ENCODE peak calls at places on chromosomes 3 and 15, in five cellular contexts. J is foreskin fibroblast, X is transverse colon, C is left lung, L is cardiac muscle cell. I is an unnamed sample.

GRCh38 chr3:52140000-52140399 is 14.2 kb downstream of the POC1A start:
- DNase-seq in J (no peak), X (no peak), C (no peak), L (no peak), I (no peak)

GRCh38 chr3:156743859-156744258 is 69.5 kb downstream of the TIPARP start:
- DNase-seq in J (no peak), X (no peak), C (no peak), L (no peak), I (no peak)

GRCh38 chr15:35306361-35306981 is 221.4 kb upstream of the NANOGP8 start:
- DNase-seq in J (peak), X (peak), C (no peak), L (peak), I (peak)

GRCh38 chr15:39171944-39172368 is 408.9 kb upstream of the THBS1 start:
- DNase-seq in J (peak), X (peak), C (no peak), L (peak), I (peak)

GRCh38 chr3:120854908-120855526 is 53.0 kb upstream of the STXBP5L start:
- DNase-seq in J (no peak), X (no peak), C (no peak), L (no peak), I (no peak)

GRCh38 chr3:99355465-99355864 is 282.9 kb upstream of the COL8A1 start:
- DNase-seq in J (no peak), X (no peak), C (no peak), L (no peak), I (no peak)

GRCh38 chr3:44175070-44175469 is 66.6 kb upstream of the TOPAZ1 start:
- DNase-seq in J (no peak), X (no peak), C (no peak), L (no peak), I (no peak)

GRCh38 chr3:57065588-57065987 is 5.1 kb downstream of the SPATA12 start:
- DNase-seq in J (no peak), X (no peak), C (no peak), L (no peak), I (no peak)

GRCh38 chr15:64009241-64009640 is 37.0 kb downstream of the DAPK2 start:
- DNase-seq in J (peak), X (peak), C (no peak), L (no peak), I (no peak)

GRCh38 chr15:90823455-90823974 is 44.9 kb upstream of the FURIN start:
- DNase-seq in J (no peak), X (peak), C (no peak), L (no peak), I (no peak)

GRCh38 chr15:59170295-59170881 is 36.3 kb upstream of the LDHAL6B start:
- DNase-seq in J (peak), X (peak), C (no peak), L (no peak), I (no peak)

GRCh38 chr3:8681349-8681748 is 36.8 kb upstream of the SSUH2 start:
- DNase-seq in J (no peak), X (no peak), C (no peak), L (no peak), I (no peak)

GRCh38 chr3:188180114-188180513 is 26.2 kb downstream of the LPP start:
- DNase-seq in J (no peak), X (no peak), C (no peak), L (no peak), I (no peak)

GRCh38 chr3:128011140-128011539 is 41.1 kb upstream of the SEC61A1 start:
- DNase-seq in J (peak), X (peak), C (peak), L (peak), I (peak)

GRCh38 chr3:150286390-150287147 is 121.5 kb upstream of the TSC22D2 start:
- DNase-seq in J (peak), X (no peak), C (no peak), L (peak), I (peak)

GRCh38 chr3:124119056-124119721 is 127.3 kb upstream of the ROPN1 start:
- DNase-seq in J (peak), X (no peak), C (no peak), L (no peak), I (no peak)

GRCh38 chr15:26179906-26180305 is 316.8 kb upstream of the ATP10A start:
- DNase-seq in J (no peak), X (no peak), C (no peak), L (peak), I (no peak)

GRCh38 chr3:134651347-134652041 is 672 bp upstream of the KY start:
- DNase-seq in J (peak), X (peak), C (no peak), L (peak), I (no peak)

GRCh38 chr15:66775127-66776105 is 73.4 kb downstream of the SMAD6 start:
- DNase-seq in J (no peak), X (no peak), C (no peak), L (no peak), I (no peak)

GRCh38 chr3:171514466-171514865 is 54.3 kb upstream of the TNIK start:
- DNase-seq in J (no peak), X (no peak), C (no peak), L (no peak), I (no peak)

GRCh38 chr3:54857343-54857742 is 70.5 kb downstream of the LRTM1 start:
- DNase-seq in J (peak), X (no peak), C (no peak), L (no peak), I (no peak)

GRCh38 chr3:132554437-132554836 is 42.6 kb upstream of the ACKR4 start:
- DNase-seq in J (peak), X (no peak), C (no peak), L (no peak), I (no peak)

GRCh38 chr3:17761563-17761962 is 19.1 kb upstream of the TBC1D5 start:
- DNase-seq in J (no peak), X (no peak), C (no peak), L (no peak), I (no peak)

GRCh38 chr3:125693887-125694286 is 98.6 kb upstream of the OSBPL11 start:
- DNase-seq in J (no peak), X (no peak), C (no peak), L (no peak), I (no peak)

GRCh38 chr15:71792521-71792920 is 17.8 kb upstream of the NR2E3 start:
- DNase-seq in J (peak), X (no peak), C (no peak), L (no peak), I (no peak)

GRCh38 chr3:45841380-45841700 is 579 bp downstream of the LZTFL1 start:
- DNase-seq in J (peak), X (peak), C (peak), L (peak), I (no peak)

GRCh38 chr15:67501836-67502461 is 19.0 kb upstream of the C15orf61 start:
- DNase-seq in J (no peak), X (no peak), C (no peak), L (no peak), I (no peak)

GRCh38 chr15:38745136-38745535 is 180.5 kb upstream of the RASGRP1 start:
- DNase-seq in J (no peak), X (no peak), C (no peak), L (no peak), I (no peak)

GRCh38 chr3:134294302-134294925 is 43.8 kb upstream of the RYK start:
- DNase-seq in J (no peak), X (no peak), C (no peak), L (no peak), I (no peak)

GRCh38 chr15:51912528-51912927 is 59.0 kb downstream of the LEO1 start:
- DNase-seq in J (no peak), X (no peak), C (no peak), L (no peak), I (no peak)

GRCh38 chr15:66830358-66830757 is 128.3 kb downstream of the SMAD6 start:
- DNase-seq in J (peak), X (no peak), C (no peak), L (peak), I (no peak)

GRCh38 chr3:158672293-158673176 is at the start of gene LXN:
- DNase-seq in J (peak), X (peak), C (peak), L (peak), I (peak)

GRCh38 chr15:77525411-77525811 is 104.7 kb downstream of the HMG20A start:
- DNase-seq in J (no peak), X (no peak), C (no peak), L (no peak), I (no peak)

GRCh38 chr15:48644827-48645557 is 517 bp downstream of the FBN1 start:
- DNase-seq in J (peak), X (no peak), C (peak), L (peak), I (no peak)

GRCh38 chr3:170726976-170727661 is 141.2 kb upstream of the SLC7A14 start:
- DNase-seq in J (peak), X (no peak), C (no peak), L (no peak), I (no peak)

GRCh38 chr3:192013110-192013509 is 552.1 kb downstream of the PYDC2 start:
- DNase-seq in J (no peak), X (no peak), C (no peak), L (no peak), I (no peak)

GRCh38 chr3:105394177-105394576 is 27.5 kb downstream of the ALCAM start:
- DNase-seq in J (no peak), X (no peak), C (no peak), L (no peak), I (no peak)

GRCh38 chr15:73926191-73927002 is at the start of gene LOXL1:
- DNase-seq in J (peak), X (peak), C (peak), L (peak), I (peak)

DNA sequence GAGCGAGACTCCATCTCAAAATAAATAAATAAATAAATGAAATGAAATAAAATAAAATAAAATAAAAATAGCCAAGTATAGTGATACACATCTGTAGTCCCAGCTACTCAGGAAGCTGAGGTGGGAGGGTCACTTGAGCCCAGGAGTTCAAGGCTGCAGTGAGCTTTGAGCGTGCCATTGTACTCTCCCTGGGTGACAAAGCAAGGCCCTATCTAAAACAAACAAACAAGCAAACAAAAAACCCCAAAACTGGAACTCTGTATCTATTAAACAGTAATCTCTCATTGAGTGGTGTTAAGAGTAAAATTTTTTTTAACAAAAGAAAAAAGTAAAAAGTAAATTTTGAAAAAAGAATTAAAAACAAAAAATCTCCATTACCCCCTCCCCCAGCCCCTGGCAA is 20.8 kb downstream of the EPM2AIP1 start:
- DNase-seq in J (no peak), X (no peak), C (no peak), L (no peak), I (no peak)
- TF ChIP-seq CTCF in J (no peak), X (no peak), C (no peak), L (no peak), I (no peak)

DNA sequence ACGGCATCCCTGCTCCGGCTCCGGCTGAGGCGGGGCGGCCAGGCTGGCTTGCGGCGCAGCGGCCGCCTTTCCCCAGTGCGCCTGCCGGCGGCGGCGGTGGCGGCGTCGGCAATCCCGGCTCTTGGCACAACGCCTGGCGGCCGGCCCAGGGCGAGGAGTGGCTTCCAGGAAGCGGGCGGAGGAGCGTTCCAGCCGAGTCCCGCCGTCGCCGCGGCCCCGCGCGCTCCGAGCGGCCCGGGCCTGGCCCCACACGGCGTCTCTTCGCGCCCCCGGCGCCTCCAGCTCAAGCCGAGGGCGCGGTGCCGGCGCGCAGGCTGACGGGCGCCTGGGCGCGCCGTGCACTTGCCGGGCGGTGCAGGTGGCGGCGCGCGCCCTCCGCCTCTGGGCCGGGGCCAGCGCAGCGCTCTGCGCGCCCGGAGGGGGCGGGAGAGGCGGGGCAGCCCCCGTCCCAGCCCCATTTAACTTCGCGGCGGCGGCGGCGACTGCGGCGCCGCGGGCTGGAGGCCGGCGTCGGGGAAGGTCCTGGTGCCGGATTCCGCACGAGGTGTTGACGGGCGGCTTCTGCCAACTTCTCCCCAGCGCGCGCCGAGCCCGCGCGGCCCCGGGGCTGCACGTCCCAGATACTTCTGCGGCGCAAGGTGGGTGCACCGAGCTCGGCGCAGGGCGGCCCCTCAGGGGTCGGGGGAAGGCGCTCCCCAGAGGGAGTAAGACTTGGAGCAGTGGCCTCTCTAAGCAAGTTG is at the start of gene ADAMTSL3:
- DNase-seq in J (peak), X (peak), C (peak), L (peak), I (no peak)
- H3K4me3 ChIP-seq in J (no peak), X (peak), C (peak), L (peak), I (no peak)

DNA sequence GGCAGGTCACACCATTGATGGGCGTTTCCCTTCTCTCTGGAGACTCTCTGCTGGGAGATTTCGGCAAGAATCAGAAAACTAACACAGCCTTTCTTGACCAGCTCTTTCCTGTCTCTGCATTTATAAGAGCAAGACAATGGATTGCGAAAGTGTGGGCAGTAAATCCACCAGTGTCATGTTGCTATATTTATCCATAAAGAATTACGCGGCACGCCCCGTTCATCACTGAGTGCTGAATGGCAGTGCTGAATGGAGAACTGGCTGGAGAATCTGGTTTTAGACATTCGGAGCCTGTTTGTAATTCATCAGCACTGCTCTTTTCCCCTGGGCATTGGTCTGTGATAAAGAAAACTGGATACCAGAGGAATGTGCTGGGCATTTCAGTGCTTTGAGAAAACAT is 2.0 kb upstream of the CEMIP start:
- DNase-seq in J (peak), X (peak), C (no peak), L (no peak), I (no peak)
- TF ChIP-seq CTCF in J (no peak), X (no peak), C (no peak), L (no peak), I (no peak)

DNA sequence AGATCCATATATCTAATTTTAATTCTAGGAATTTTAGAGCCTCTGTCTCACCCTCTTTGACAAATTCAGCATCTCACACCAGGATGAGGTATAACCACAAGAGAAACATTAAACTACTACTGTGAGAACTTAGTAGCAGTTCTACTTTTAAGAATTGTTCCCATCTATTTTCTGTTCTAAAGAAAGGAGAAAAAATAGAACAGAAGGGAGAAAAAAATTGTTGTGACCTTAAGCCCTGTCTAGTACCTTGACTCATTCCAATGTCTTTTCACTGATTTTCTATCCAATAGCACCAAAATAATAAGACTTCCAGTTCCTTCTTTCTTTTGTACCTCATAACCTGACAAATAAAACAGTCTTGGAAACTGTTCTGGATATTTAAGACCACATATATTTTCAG is 37.0 kb downstream of the FRMD5 start:
- DNase-seq in J (no peak), X (no peak), C (no peak), L (no peak), I (no peak)
- H3K4me3 ChIP-seq in J (no peak), X (no peak), C (no peak), L (no peak), I (no peak)

GRCh38 chr15:62549345-62549970 is 384.4 kb upstream of the C2CD4B start:
- DNase-seq in J (peak), X (peak), C (no peak), L (peak), I (no peak)
- TF ChIP-seq CTCF in J (peak), X (peak), C (peak), L (peak), I (peak)

GRCh38 chr3:49173116-49173791 is 1.9 kb downstream of the KLHDC8B start:
- DNase-seq in J (no peak), X (peak), C (no peak), L (peak), I (no peak)
- H3K4me3 ChIP-seq in J (peak), X (no peak), C (peak), L (peak), I (no peak)

GRCh38 chr15:44537728-44538240 is 837 bp downstream of the EIF3J start:
- DNase-seq in J (no peak), X (no peak), C (no peak), L (no peak), I (peak)
- TF ChIP-seq CTCF in J (no peak), X (no peak), C (peak), L (no peak), I (peak)

GRCh38 chr3:112375117-112375516 is 42.2 kb downstream of the CD200 start:
- DNase-seq in J (peak), X (no peak), C (no peak), L (no peak), I (no peak)
- H3K4me3 ChIP-seq in J (no peak), X (no peak), C (no peak), L (no peak), I (no peak)

GRCh38 chr3:107985496-107985895 is 105.3 kb downstream of the CD47 start:
- DNase-seq in J (no peak), X (no peak), C (no peak), L (no peak), I (no peak)

GRCh38 chr3:107979538-107979937 is 111.3 kb downstream of the CD47 start:
- DNase-seq in J (no peak), X (no peak), C (no peak), L (no peak), I (no peak)

GRCh38 chr3:107981471-107982111 is 109.2 kb downstream of the CD47 start:
- DNase-seq in J (peak), X (no peak), C (peak), L (peak), I (peak)

GRCh38 chr3:107983247-107983646 is 107.6 kb downstream of the CD47 start:
- DNase-seq in J (no peak), X (no peak), C (no peak), L (no peak), I (no peak)

GRCh38 chr3:107982165-107982564 is 108.7 kb downstream of the CD47 start:
- DNase-seq in J (no peak), X (no peak), C (no peak), L (no peak), I (no peak)
- TF ChIP-seq CTCF in J (no peak), X (no peak), C (no peak), L (no peak), I (no peak)

GRCh38 chr3:69087030-69087791 is 2.5 kb downstream of the ARL6IP5 start:
- DNase-seq in J (no peak), X (no peak), C (no peak), L (peak), I (no peak)

GRCh38 chr3:69085543-69086132 is 901 bp downstream of the ARL6IP5 start:
- DNase-seq in J (peak), X (peak), C (peak), L (no peak), I (no peak)

GRCh38 chr3:69090021-69090420 is 5.3 kb downstream of the ARL6IP5 start:
- DNase-seq in J (peak), X (no peak), C (no peak), L (no peak), I (no peak)

GRCh38 chr3:69086133-69086722 is 1.5 kb downstream of the ARL6IP5 start:
- DNase-seq in J (peak), X (peak), C (peak), L (peak), I (peak)

DNA sequence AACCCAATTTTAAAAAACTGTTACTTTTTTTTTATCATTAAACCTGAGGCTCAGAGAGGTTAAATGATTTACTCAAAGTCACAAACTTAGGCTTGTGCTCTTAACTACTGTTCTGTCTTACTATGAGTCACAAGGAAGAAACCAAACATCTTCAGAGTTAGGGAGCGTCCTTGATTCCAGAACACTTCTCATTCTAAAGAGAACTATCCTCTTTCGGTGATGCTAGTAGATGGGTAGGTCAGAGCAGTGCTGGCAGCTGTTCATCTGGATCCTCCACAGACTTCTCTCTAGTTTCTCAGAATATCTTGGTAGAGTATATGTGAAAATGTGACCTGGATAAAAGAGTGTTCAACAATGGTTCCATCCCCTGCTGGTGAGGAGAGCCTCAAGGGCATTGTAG is 3.3 kb downstream of the ARL6IP5 start:
- DNase-seq in J (peak), X (no peak), C (no peak), L (no peak), I (no peak)
- H3K4me3 ChIP-seq in J (peak), X (no peak), C (peak), L (peak), I (no peak)